ENCODE peak calls at places on chromosomes 3 and 15, in ten cellular contexts. W is NCI-H1092 treated with DMSO at 0.1 percent for 48 hours; L is stimulated activated CD4-positive, alpha-beta T cell treated with anti-CD3 and anti-CD28 coated beads, Interleukin-1b, Interleukin-23, amount 100 ng/mL, for 24 hours; K is endodermal cell; Q is H9; A is EH; U is EL; B is stimulated activated naive CD8-positive, alpha-beta T cell treated with anti-CD3 and anti-CD28 coated beads, Interleukin-15, amount 100 ng/mL, for 72 hours; X is iPS-NIHi11; V is osteocyte. Y is an unnamed sample.

GRCh38 chr15:75171408-75171807 is 30.3 kb upstream of the C15orf39 start:
- DNase-seq in W (no peak), L (no peak), K (no peak), Q (no peak), A (peak), U (peak), B (peak), X (no peak), V (no peak), Y (no peak)

GRCh38 chr15:36109943-36110658 is 469.3 kb upstream of the CDIN1 start:
- DNase-seq in W (no peak), L (no peak), K (no peak), Q (no peak), A (peak), U (peak), B (no peak), X (no peak), V (no peak), Y (no peak)

GRCh38 chr15:29446480-29446879 is 176.9 kb upstream of the NSMCE3 start:
- DNase-seq in W (no peak), L (no peak), K (no peak), Q (no peak), A (no peak), U (no peak), B (no peak), X (no peak), V (no peak), Y (no peak)

GRCh38 chr3:163779396-163780344 is 1298.6 kb downstream of the SI start:
- DNase-seq in W (no peak), L (no peak), K (peak), Q (peak), A (no peak), U (no peak), B (no peak), X (peak), V (peak), Y (no peak)

GRCh38 chr3:43290961-43291360 is 4.6 kb downstream of the SNRK start:
- DNase-seq in W (no peak), L (no peak), K (no peak), Q (no peak), A (no peak), U (peak), B (no peak), X (no peak), V (no peak), Y (no peak)

GRCh38 chr3:152069871-152070270 is 196.4 kb downstream of the SUCNR1 start:
- DNase-seq in W (no peak), L (no peak), K (no peak), Q (no peak), A (peak), U (peak), B (no peak), X (no peak), V (no peak), Y (no peak)

GRCh38 chr15:80180468-80180867 is 27.7 kb downstream of the FAH start:
- DNase-seq in W (no peak), L (no peak), K (peak), Q (no peak), A (no peak), U (no peak), B (no peak), X (peak), V (no peak), Y (no peak)

GRCh38 chr3:131083190-131083863 is 56.6 kb downstream of the NEK11 start:
- DNase-seq in W (peak), L (no peak), K (peak), Q (peak), A (peak), U (peak), B (no peak), X (peak), V (peak), Y (no peak)

GRCh38 chr15:83734487-83734886 is 80.6 kb downstream of the ADAMTSL3 start:
- DNase-seq in W (no peak), L (no peak), K (peak), Q (peak), A (no peak), U (no peak), B (no peak), X (peak), V (no peak), Y (no peak)

GRCh38 chr15:62453356-62453755 is 288.3 kb upstream of the C2CD4B start:
- DNase-seq in W (no peak), L (no peak), K (no peak), Q (no peak), A (peak), U (peak), B (no peak), X (no peak), V (no peak), Y (no peak)

GRCh38 chr3:166706094-166706493 is 674.0 kb downstream of the ZBBX start:
- DNase-seq in W (no peak), L (no peak), K (no peak), Q (no peak), A (no peak), U (no peak), B (no peak), X (no peak), V (no peak), Y (no peak)

GRCh38 chr15:100235030-100235617 is 106.7 kb downstream of the ADAMTS17 start:
- DNase-seq in W (no peak), L (no peak), K (no peak), Q (no peak), A (no peak), U (no peak), B (no peak), X (no peak), V (no peak), Y (no peak)

GRCh38 chr3:28799084-28799483 is 450.5 kb upstream of the AZI2 start:
- DNase-seq in W (no peak), L (no peak), K (peak), Q (no peak), A (peak), U (peak), B (no peak), X (no peak), V (no peak), Y (no peak)

GRCh38 chr15:88375234-88375926 is 91.8 kb downstream of the MRPL46 start:
- DNase-seq in W (no peak), L (no peak), K (peak), Q (no peak), A (peak), U (peak), B (no peak), X (peak), V (no peak), Y (no peak)

GRCh38 chr15:81418891-81419290 is 44.9 kb upstream of the TMC3 start:
- DNase-seq in W (no peak), L (no peak), K (no peak), Q (no peak), A (no peak), U (no peak), B (no peak), X (no peak), V (no peak), Y (no peak)

GRCh38 chr3:8668216-8668615 is 23.6 kb upstream of the SSUH2 start:
- DNase-seq in W (no peak), L (no peak), K (no peak), Q (no peak), A (peak), U (peak), B (no peak), X (no peak), V (no peak), Y (no peak)

GRCh38 chr3:166446291-166446690 is 609.1 kb upstream of the BCHE start:
- DNase-seq in W (no peak), L (no peak), K (no peak), Q (no peak), A (no peak), U (no peak), B (no peak), X (no peak), V (no peak), Y (no peak)

GRCh38 chr3:39479701-39480414 is 12.4 kb downstream of the MOBP start:
- DNase-seq in W (no peak), L (no peak), K (no peak), Q (no peak), A (no peak), U (no peak), B (no peak), X (no peak), V (no peak), Y (no peak)

GRCh38 chr3:62872318-62872717 is 2.9 kb downstream of the CADPS start:
- DNase-seq in W (no peak), L (no peak), K (no peak), Q (no peak), A (no peak), U (no peak), B (no peak), X (no peak), V (no peak), Y (no peak)

GRCh38 chr15:60523056-60523455 is 44.1 kb upstream of the ICE2 start:
- DNase-seq in W (no peak), L (no peak), K (no peak), Q (no peak), A (peak), U (peak), B (no peak), X (no peak), V (no peak), Y (no peak)

GRCh38 chr3:141643816-141644215 is 94.3 kb upstream of the RNF7 start:
- DNase-seq in W (no peak), L (no peak), K (peak), Q (no peak), A (no peak), U (no peak), B (no peak), X (no peak), V (no peak), Y (no peak)

GRCh38 chr3:168865022-168865551 is 769.4 kb upstream of the GOLIM4 start:
- DNase-seq in W (peak), L (no peak), K (no peak), Q (no peak), A (peak), U (peak), B (no peak), X (no peak), V (no peak), Y (no peak)

GRCh38 chr3:117695871-117696270 is 986.3 kb downstream of the TUSC7 start:
- DNase-seq in W (no peak), L (no peak), K (no peak), Q (no peak), A (no peak), U (no peak), B (no peak), X (no peak), V (no peak), Y (no peak)

GRCh38 chr3:180018588-180018987 is 18.1 kb downstream of the PEX5L start:
- DNase-seq in W (no peak), L (no peak), K (peak), Q (peak), A (no peak), U (no peak), B (no peak), X (peak), V (no peak), Y (no peak)

GRCh38 chr3:45479627-45480026 is 91.3 kb downstream of the LARS2 start:
- DNase-seq in W (no peak), L (no peak), K (no peak), Q (no peak), A (peak), U (peak), B (no peak), X (no peak), V (no peak), Y (no peak)

GRCh38 chr3:61743686-61744242 is 182.4 kb downstream of the PTPRG start:
- DNase-seq in W (no peak), L (no peak), K (no peak), Q (no peak), A (no peak), U (no peak), B (no peak), X (no peak), V (no peak), Y (no peak)